ENCODE peak calls at places on chromosomes 2 and 18, in four cellular contexts. H is OCI-LY7, R is nephron progenitor cell, U is endodermal cell. C is an unnamed sample.

GRCh38 chr2:170073288-170073687 is 104.7 kb upstream of the MYO3B start:
- DNase-seq in H (no peak), R (no peak), U (no peak), C (peak)

GRCh38 chr18:59035591-59035990 is 104.1 kb upstream of the SEC11C start:
- DNase-seq in H (no peak), R (no peak), U (peak), C (no peak)

GRCh38 chr2:172000696-172001361 is 1.1 kb downstream of the METAP1D start:
- DNase-seq in H (peak), R (no peak), U (no peak), C (no peak)

GRCh38 chr2:67215214-67215613 is 181.9 kb upstream of the ETAA1 start:
- DNase-seq in H (no peak), R (peak), U (peak), C (no peak)

GRCh38 chr2:26477126-26477910 is 606 bp downstream of the OTOF start:
- DNase-seq in H (no peak), R (no peak), U (peak), C (no peak)

GRCh38 chr2:140586379-140586778 is 1544.4 kb downstream of the LRP1B start:
- DNase-seq in H (peak), R (peak), U (peak), C (no peak)

GRCh38 chr2:114218368-114218767 is 224.1 kb upstream of the DPP10 start:
- DNase-seq in H (no peak), R (no peak), U (peak), C (no peak)

GRCh38 chr18:12598181-12598921 is 59.6 kb downstream of the SPIRE1 start:
- DNase-seq in H (no peak), R (no peak), U (no peak), C (no peak)

GRCh38 chr2:238183846-238184245 is 19.6 kb downstream of the ILKAP start:
- DNase-seq in H (no peak), R (no peak), U (no peak), C (no peak)

GRCh38 chr18:50509012-50509411 is 50.9 kb upstream of the MAPK4 start:
- DNase-seq in H (no peak), R (no peak), U (no peak), C (no peak)

GRCh38 chr2:68195096-68195495 is 37.4 kb downstream of the PNO1 start:
- DNase-seq in H (no peak), R (no peak), U (no peak), C (no peak)

GRCh38 chr2:7915302-7916200 is 766.3 kb upstream of the ID2 start:
- DNase-seq in H (no peak), R (no peak), U (no peak), C (peak)

GRCh38 chr2:205811387-205811786 is 129.1 kb downstream of the NRP2 start:
- DNase-seq in H (no peak), R (no peak), U (no peak), C (no peak)

GRCh38 chr2:193793914-193794313 is 1599.2 kb upstream of the TMEFF2 start:
- DNase-seq in H (no peak), R (no peak), U (no peak), C (no peak)

GRCh38 chr2:143936758-143937562 is 583.0 kb downstream of the ZEB2 start:
- DNase-seq in H (no peak), R (peak), U (peak), C (no peak)

GRCh38 chr2:39920318-39920775 is 141.3 kb upstream of the THUMPD2 start:
- DNase-seq in H (peak), R (peak), U (no peak), C (no peak)

GRCh38 chr2:146458585-146458984 is 1386.2 kb upstream of the ACVR2A start:
- DNase-seq in H (no peak), R (no peak), U (no peak), C (no peak)

GRCh38 chr2:159051656-159052055 is 83.2 kb downstream of the TANC1 start:
- DNase-seq in H (no peak), R (no peak), U (no peak), C (no peak)

GRCh38 chr2:235046561-235046960 is 94.7 kb downstream of the SH3BP4 start:
- DNase-seq in H (no peak), R (no peak), U (no peak), C (no peak)

GRCh38 chr2:207727256-207727655 is 15.8 kb downstream of the CCNYL1 start:
- DNase-seq in H (no peak), R (no peak), U (no peak), C (no peak)

GRCh38 chr2:201436141-201436540 is 15.1 kb downstream of the TRAK2 start:
- DNase-seq in H (no peak), R (no peak), U (no peak), C (no peak)

GRCh38 chr2:40160730-40161129 is 291.2 kb downstream of the SLC8A1 start:
- DNase-seq in H (peak), R (no peak), U (no peak), C (peak)

GRCh38 chr2:118569876-118570535 is 277.4 kb downstream of the EN1 start:
- DNase-seq in H (no peak), R (no peak), U (no peak), C (no peak)

GRCh38 chr2:236177604-236177966 is 9.4 kb upstream of the GBX2 start:
- DNase-seq in H (no peak), R (peak), U (peak), C (no peak)

GRCh38 chr2:232838406-232838874 is 31.6 kb upstream of the SNORC start:
- DNase-seq in H (peak), R (no peak), U (no peak), C (no peak)

GRCh38 chr2:74862268-74862964 is 28.5 kb downstream of the HK2 start:
- DNase-seq in H (no peak), R (no peak), U (no peak), C (no peak)

GRCh38 chr2:20578895-20579825 is 71.7 kb downstream of the HS1BP3 start:
- DNase-seq in H (no peak), R (no peak), U (peak), C (peak)

GRCh38 chr18:76983613-76984051 is 149.0 kb downstream of the MBP start:
- DNase-seq in H (no peak), R (no peak), U (no peak), C (no peak)

GRCh38 chr2:234566622-234567021 is 69.7 kb upstream of the ARL4C start:
- DNase-seq in H (no peak), R (no peak), U (no peak), C (no peak)

GRCh38 chr2:17543848-17544645 is 3.6 kb downstream of the VSNL1 start:
- DNase-seq in H (no peak), R (no peak), U (no peak), C (no peak)

GRCh38 chr18:74898965-74899364 is 301.3 kb downstream of the ZNF407 start:
- DNase-seq in H (no peak), R (no peak), U (no peak), C (no peak)

GRCh38 chr2:111194835-111195621 is 74.3 kb downstream of the BCL2L11 start:
- DNase-seq in H (no peak), R (no peak), U (peak), C (no peak)

GRCh38 chr2:204900910-204901309 is 355.6 kb downstream of the PARD3B start:
- DNase-seq in H (no peak), R (no peak), U (no peak), C (no peak)

GRCh38 chr2:70127920-70128444 is 40.7 kb downstream of the PCBP1 start:
- DNase-seq in H (peak), R (no peak), U (no peak), C (no peak)

GRCh38 chr18:8943900-8944870 is 158.3 kb upstream of the NDUFV2 start:
- DNase-seq in H (no peak), R (no peak), U (no peak), C (no peak)

GRCh38 chr18:52747869-52748268 is 407.9 kb downstream of the DCC start:
- DNase-seq in H (no peak), R (no peak), U (no peak), C (no peak)

GRCh38 chr2:9078405-9078804 is 74.9 kb upstream of the MBOAT2 start:
- DNase-seq in H (no peak), R (no peak), U (no peak), C (no peak)

GRCh38 chr18:74683573-74683972 is 85.9 kb downstream of the ZNF407 start:
- DNase-seq in H (no peak), R (no peak), U (no peak), C (no peak)

GRCh38 chr2:233424028-233424951 is 70.0 kb downstream of the DGKD start:
- DNase-seq in H (no peak), R (no peak), U (no peak), C (no peak)

DNA sequence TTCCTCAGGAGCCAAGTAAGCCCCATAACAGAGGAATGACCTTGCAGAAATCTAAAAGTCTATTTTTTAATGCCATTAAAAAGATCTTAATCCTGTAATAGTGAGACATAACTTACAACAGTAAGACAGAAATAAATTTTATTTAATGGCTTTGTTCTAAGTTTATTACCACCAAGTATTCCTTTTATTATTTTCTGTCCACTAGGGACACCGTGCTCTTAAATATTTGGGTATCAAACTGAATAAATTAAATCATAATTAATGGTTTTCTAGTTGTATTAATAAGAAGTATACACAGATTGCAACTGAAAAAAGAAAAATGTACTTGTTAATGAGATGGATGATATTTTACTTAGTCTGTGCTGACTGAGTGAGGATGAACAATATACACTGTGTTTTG is 3.1 kb upstream of the B4GALT6 start:
- DNase-seq in H (no peak), R (no peak), U (no peak), C (no peak)
- TF ChIP-seq CTCF in H (peak), R (peak), U (peak), C (no peak)

GRCh38 chr2:54254180-54254579 is 1.8 kb downstream of the TSPYL6 start:
- DNase-seq in H (no peak), R (no peak), U (no peak), C (no peak)
- TF ChIP-seq CTCF in H (peak), R (no peak), U (peak), C (no peak)

GRCh38 chr2:217370391-217370790 is 510.5 kb upstream of the TNP1 start:
- DNase-seq in H (no peak), R (no peak), U (no peak), C (no peak)
- TF ChIP-seq CTCF in H (no peak), R (no peak), U (no peak), C (no peak)

DNA sequence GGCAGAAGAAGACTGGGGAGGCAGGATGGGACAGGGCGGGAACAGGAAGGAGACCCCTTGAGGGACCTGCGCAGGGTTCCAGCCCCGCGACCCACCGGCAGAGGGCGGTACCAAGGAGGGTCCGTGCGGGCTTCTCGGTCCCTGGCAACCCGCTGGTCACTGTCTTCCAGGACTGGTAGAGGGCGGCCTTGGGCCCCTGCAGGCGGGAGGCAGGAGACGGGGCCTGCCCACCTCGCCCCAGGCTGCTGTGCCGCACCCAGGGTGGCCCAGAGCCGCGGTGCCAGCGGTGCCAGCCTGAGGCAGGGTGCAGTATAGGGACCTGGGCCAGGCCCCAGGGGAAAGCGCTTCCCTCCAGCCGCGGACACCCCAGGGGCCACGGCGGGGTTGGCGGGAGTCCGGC is 34.5 kb downstream of the NEURL3 start:
- DNase-seq in H (no peak), R (peak), U (peak), C (no peak)
- TF ChIP-seq CTCF in H (peak), R (peak), U (peak), C (peak)

GRCh38 chr2:14425869-14426268 is 206.6 kb upstream of the LRATD1 start:
- DNase-seq in H (no peak), R (no peak), U (no peak), C (no peak)

GRCh38 chr2:14423145-14423906 is 209.2 kb upstream of the LRATD1 start:
- DNase-seq in H (no peak), R (no peak), U (no peak), C (no peak)

GRCh38 chr2:14424478-14425390 is 207.8 kb upstream of the LRATD1 start:
- DNase-seq in H (no peak), R (no peak), U (no peak), C (no peak)

GRCh38 chr2:14422426-14422825 is 210.1 kb upstream of the LRATD1 start:
- DNase-seq in H (no peak), R (no peak), U (no peak), C (no peak)

GRCh38 chr2:14427982-14428567 is 204.4 kb upstream of the LRATD1 start:
- DNase-seq in H (no peak), R (no peak), U (no peak), C (peak)
- TF ChIP-seq CTCF in H (no peak), R (no peak), U (no peak), C (peak)

GRCh38 chr2:167264380-167264779 is 376.1 kb downstream of the XIRP2 start:
- DNase-seq in H (no peak), R (no peak), U (peak), C (no peak)
- TF ChIP-seq CTCF in H (peak), R (peak), U (peak), C (peak)

GRCh38 chr2:231410293-231411004 is 14.9 kb downstream of the B3GNT7 start:
- DNase-seq in H (no peak), R (no peak), U (peak), C (no peak)
- TF ChIP-seq CTCF in H (peak), R (no peak), U (peak), C (peak)

GRCh38 chr2:218568190-218569037 is at the start of the genes CNOT9 and USP37:
- DNase-seq in H (peak), R (peak), U (peak), C (peak)
- TF ChIP-seq CTCF in H (no peak), R (no peak), U (no peak), C (no peak)

GRCh38 chr2:176093145-176093888 is 796 bp downstream of the HOXD13 start:
- DNase-seq in H (no peak), R (peak), U (peak), C (no peak)
- TF ChIP-seq CTCF in H (no peak), R (no peak), U (peak), C (peak)

GRCh38 chr2:150599889-150600288 is 112.4 kb upstream of the RND3 start:
- DNase-seq in H (no peak), R (no peak), U (no peak), C (no peak)
- TF ChIP-seq CTCF in H (peak), R (no peak), U (peak), C (no peak)

C was measured in AG09319.